ENCODE peak calls at places on chromosomes 1 and 21, in five cellular contexts. One of them, this sample, is unnamed.

GRCh38 chr1:86582161-86582560 is 35.3 kb downstream of the CLCA4 start:
- DNase-seq in HuH-7: no peak
- DNase-seq in right lobe of liver: no peak
- DNase-seq in CD4-positive, CD25-positive, alpha-beta regulatory T cell: no peak
- DNase-seq in Kasumi-1: no peak
- DNase-seq in this sample: no peak

GRCh38 chr1:84726593-84727275 is 36.5 kb upstream of the SSX2IP start:
- DNase-seq in CD4-positive, CD25-positive, alpha-beta regulatory T cell: no peak
- DNase-seq in right lobe of liver: no peak
- DNase-seq in Kasumi-1: no peak
- DNase-seq in HuH-7: no peak
- DNase-seq in this sample: no peak

GRCh38 chr1:22778842-22779520 is 68.3 kb downstream of the EPHB2 start:
- DNase-seq in Kasumi-1: no peak
- DNase-seq in HuH-7: no peak
- DNase-seq in CD4-positive, CD25-positive, alpha-beta regulatory T cell: no peak
- DNase-seq in right lobe of liver: no peak
- DNase-seq in this sample: no peak

GRCh38 chr1:6805004-6805416 is 19.8 kb downstream of the CAMTA1 start:
- DNase-seq in CD4-positive, CD25-positive, alpha-beta regulatory T cell: peak; percentile 41
- DNase-seq in HuH-7: no peak
- DNase-seq in right lobe of liver: no peak
- DNase-seq in Kasumi-1: no peak
- DNase-seq in this sample: no peak

GRCh38 chr21:17460094-17460493 is 52.7 kb upstream of the CXADR start:
- DNase-seq in Kasumi-1: no peak
- DNase-seq in HuH-7: no peak
- DNase-seq in right lobe of liver: no peak
- DNase-seq in CD4-positive, CD25-positive, alpha-beta regulatory T cell: no peak
- DNase-seq in this sample: no peak

GRCh38 chr1:24619376-24619775 is 23.7 kb upstream of the SRRM1 start:
- DNase-seq in right lobe of liver: no peak
- DNase-seq in HuH-7: no peak
- DNase-seq in CD4-positive, CD25-positive, alpha-beta regulatory T cell: no peak
- DNase-seq in Kasumi-1: no peak
- DNase-seq in this sample: peak; percentile 87

GRCh38 chr1:221187174-221187573 is 307.9 kb downstream of the HLX start:
- DNase-seq in Kasumi-1: no peak
- DNase-seq in right lobe of liver: no peak
- DNase-seq in HuH-7: no peak
- DNase-seq in CD4-positive, CD25-positive, alpha-beta regulatory T cell: no peak
- DNase-seq in this sample: no peak

GRCh38 chr1:182633657-182634281 is 29.6 kb upstream of the RGS16 start:
- DNase-seq in HuH-7: no peak
- DNase-seq in Kasumi-1: no peak
- DNase-seq in right lobe of liver: no peak
- DNase-seq in CD4-positive, CD25-positive, alpha-beta regulatory T cell: no peak
- DNase-seq in this sample: no peak

GRCh38 chr1:77802026-77802425 is 22.6 kb downstream of the MIGA1 start:
- DNase-seq in Kasumi-1: no peak
- DNase-seq in right lobe of liver: no peak
- DNase-seq in HuH-7: no peak
- DNase-seq in CD4-positive, CD25-positive, alpha-beta regulatory T cell: no peak
- DNase-seq in this sample: no peak

GRCh38 chr1:61887076-61887867 is 145.0 kb downstream of the PATJ start:
- DNase-seq in Kasumi-1: no peak
- DNase-seq in HuH-7: no peak
- DNase-seq in right lobe of liver: no peak
- DNase-seq in CD4-positive, CD25-positive, alpha-beta regulatory T cell: no peak
- DNase-seq in this sample: no peak

GRCh38 chr1:228176461-228177182 is 11.0 kb downstream of the IBA57 start:
- DNase-seq in Kasumi-1: no peak
- DNase-seq in CD4-positive, CD25-positive, alpha-beta regulatory T cell: no peak
- DNase-seq in right lobe of liver: no peak
- DNase-seq in HuH-7: no peak
- DNase-seq in this sample: no peak

GRCh38 chr1:31768939-31769704 is 5.0 kb upstream of the ADGRB2 start:
- DNase-seq in Kasumi-1: peak; percentile 10
- DNase-seq in CD4-positive, CD25-positive, alpha-beta regulatory T cell: no peak
- DNase-seq in right lobe of liver: no peak
- DNase-seq in HuH-7: no peak
- DNase-seq in this sample: no peak

GRCh38 chr1:95073446-95073845 is 695 bp upstream of the ALG14 start:
- DNase-seq in CD4-positive, CD25-positive, alpha-beta regulatory T cell: no peak
- DNase-seq in HuH-7: no peak
- DNase-seq in right lobe of liver: no peak
- DNase-seq in Kasumi-1: no peak
- DNase-seq in this sample: no peak

GRCh38 chr21:35328856-35329455 is 279.9 kb upstream of the RUNX1 start:
- DNase-seq in HuH-7: no peak
- DNase-seq in CD4-positive, CD25-positive, alpha-beta regulatory T cell: no peak
- DNase-seq in right lobe of liver: no peak
- DNase-seq in Kasumi-1: no peak
- DNase-seq in this sample: no peak

GRCh38 chr1:66402194-66402593 is 131.8 kb upstream of the SGIP1 start:
- DNase-seq in Kasumi-1: no peak
- DNase-seq in right lobe of liver: no peak
- DNase-seq in HuH-7: no peak
- DNase-seq in CD4-positive, CD25-positive, alpha-beta regulatory T cell: no peak
- DNase-seq in this sample: no peak

GRCh38 chr21:31656199-31657095 is 3.0 kb upstream of the SOD1 start:
- DNase-seq in Kasumi-1: no peak
- DNase-seq in CD4-positive, CD25-positive, alpha-beta regulatory T cell: peak; percentile 33
- DNase-seq in HuH-7: no peak
- DNase-seq in right lobe of liver: no peak
- DNase-seq in this sample: no peak

GRCh38 chr1:15833842-15834405 is 13.6 kb upstream of the SPEN start:
- DNase-seq in Kasumi-1: no peak
- DNase-seq in right lobe of liver: no peak
- DNase-seq in HuH-7: no peak
- DNase-seq in CD4-positive, CD25-positive, alpha-beta regulatory T cell: no peak
- DNase-seq in this sample: no peak

GRCh38 chr1:160205974-160206369 is 788 bp downstream of the PEA15 start:
- DNase-seq in right lobe of liver: no peak
- DNase-seq in Kasumi-1: no peak
- DNase-seq in CD4-positive, CD25-positive, alpha-beta regulatory T cell: peak; percentile 66
- DNase-seq in HuH-7: no peak
- DNase-seq in this sample: peak; percentile 40

GRCh38 chr1:91730781-91731732 is 154.9 kb downstream of the TGFBR3 start:
- DNase-seq in right lobe of liver: peak; percentile 82
- DNase-seq in HuH-7: peak; percentile 26
- DNase-seq in Kasumi-1: no peak
- DNase-seq in CD4-positive, CD25-positive, alpha-beta regulatory T cell: no peak
- DNase-seq in this sample: peak; percentile 90